ENCODE peak calls at places on chromosomes 3 and 15, in five cellular contexts. Z is spleen, K is GM12878, B is DND-41, D is left lung. X is an unnamed sample.

GRCh38 chr3:126127904-126128303 is 44.0 kb upstream of the SLC41A3 start:
- DNase-seq in Z (peak), K (no peak), B (no peak), D (peak), X (no peak)

GRCh38 chr3:126570103-126570541 is 11.4 kb upstream of the C3orf22 start:
- DNase-seq in Z (no peak), K (no peak), B (no peak), D (peak), X (no peak)

GRCh38 chr15:100686021-100686724 is 83.8 kb downstream of the ASB7 start:
- DNase-seq in Z (no peak), K (no peak), B (no peak), D (no peak), X (no peak)

GRCh38 chr3:137906985-137907649 is 102.8 kb upstream of the CLDN18 start:
- DNase-seq in Z (peak), K (no peak), B (no peak), D (no peak), X (no peak)

GRCh38 chr3:193732391-193732790 is 139.4 kb downstream of the OPA1 start:
- DNase-seq in Z (no peak), K (no peak), B (no peak), D (no peak), X (no peak)

GRCh38 chr15:99603828-99604227 is 38.0 kb downstream of the MEF2A start:
- DNase-seq in Z (no peak), K (no peak), B (no peak), D (no peak), X (no peak)

GRCh38 chr3:124504332-124505059 is 225.8 kb upstream of the UMPS start:
- DNase-seq in Z (no peak), K (no peak), B (no peak), D (no peak), X (no peak)

GRCh38 chr15:85412956-85413854 is 32.8 kb downstream of the AKAP13 start:
- DNase-seq in Z (peak), K (peak), B (peak), D (peak), X (peak)

GRCh38 chr3:119191800-119192199 is 18.4 kb downstream of the UPK1B start:
- DNase-seq in Z (no peak), K (no peak), B (no peak), D (no peak), X (no peak)

GRCh38 chr3:61464785-61465184 is 96.6 kb upstream of the PTPRG start:
- DNase-seq in Z (no peak), K (no peak), B (no peak), D (no peak), X (no peak)

GRCh38 chr3:171349392-171349791 is 110.8 kb downstream of the TNIK start:
- DNase-seq in Z (no peak), K (no peak), B (no peak), D (no peak), X (no peak)

GRCh38 chr3:126293370-126294082 is 63.7 kb downstream of the KLF15 start:
- DNase-seq in Z (no peak), K (no peak), B (no peak), D (no peak), X (no peak)

GRCh38 chr3:8622873-8623725 is 21.5 kb downstream of the SSUH2 start:
- DNase-seq in Z (no peak), K (no peak), B (peak), D (no peak), X (no peak)

GRCh38 chr15:57462391-57462790 is 86.1 kb downstream of the CGNL1 start:
- DNase-seq in Z (no peak), K (no peak), B (no peak), D (no peak), X (no peak)

GRCh38 chr3:116849261-116849688 is 139.7 kb downstream of the TUSC7 start:
- DNase-seq in Z (no peak), K (no peak), B (no peak), D (no peak), X (no peak)

GRCh38 chr15:80694624-80695098 is 449 bp upstream of the ABHD17C start:
- DNase-seq in Z (peak), K (no peak), B (peak), D (peak), X (no peak)

GRCh38 chr15:100168787-100169186 is 173.0 kb downstream of the ADAMTS17 start:
- DNase-seq in Z (no peak), K (no peak), B (no peak), D (no peak), X (no peak)

GRCh38 chr3:143266936-143267335 is 147.4 kb downstream of the CHST2 start:
- DNase-seq in Z (no peak), K (no peak), B (peak), D (no peak), X (no peak)

GRCh38 chr3:15427981-15428380 is 583 bp downstream of the EAF1 start:
- DNase-seq in Z (no peak), K (no peak), B (peak), D (no peak), X (no peak)

GRCh38 chr3:124250053-124250452 is 258.1 kb upstream of the ROPN1 start:
- DNase-seq in Z (no peak), K (no peak), B (no peak), D (no peak), X (no peak)

GRCh38 chr3:40476478-40477470 is at the start of gene ZNF619:
- DNase-seq in Z (peak), K (no peak), B (peak), D (peak), X (peak)

GRCh38 chr3:100463002-100463401 is 29.4 kb upstream of the TMEM45A start:
- DNase-seq in Z (no peak), K (peak), B (no peak), D (no peak), X (peak)

DNA sequence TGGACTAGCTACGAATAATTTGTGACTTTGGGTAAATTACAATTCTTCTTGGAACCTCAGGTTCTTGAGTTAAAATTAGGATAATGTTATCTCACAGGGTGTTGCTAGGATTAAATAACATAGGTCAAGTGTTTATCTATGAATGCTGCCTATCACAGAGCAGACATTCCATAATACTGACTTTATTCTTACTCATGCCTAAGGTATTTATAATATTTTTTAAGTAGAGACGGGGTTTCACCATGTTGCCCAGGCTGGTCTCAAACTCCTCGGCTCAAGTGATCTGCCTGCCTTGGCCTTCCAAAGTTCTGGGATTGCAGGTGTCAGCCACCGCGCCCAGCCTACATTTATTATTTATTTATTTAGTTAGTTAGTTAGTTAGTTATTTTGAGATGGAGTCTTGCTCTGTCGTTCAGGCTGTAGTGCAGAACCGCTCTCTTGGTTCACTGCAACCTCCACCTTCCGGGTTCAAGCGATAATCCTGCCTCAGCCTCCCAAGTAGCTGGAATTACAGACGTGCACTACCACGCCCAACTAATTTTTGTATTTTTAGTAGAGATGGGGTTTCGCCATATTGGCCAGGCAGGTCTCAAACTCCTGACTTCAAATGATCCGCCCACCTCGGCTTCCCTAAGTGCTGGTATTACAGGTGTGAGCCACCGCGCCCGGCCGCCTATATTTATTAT is 742 bp upstream of the ZNF106 start:
- DNase-seq in Z (no peak), K (no peak), B (no peak), D (no peak), X (no peak)
- TF ChIP-seq CTCF in Z (no peak), K (no peak), B (no peak), D (no peak), X (no peak)

GRCh38 chr3:146161725-146162047 is 702 bp upstream of the PLOD2 start:
- DNase-seq in Z (no peak), K (no peak), B (no peak), D (peak), X (no peak)

GRCh38 chr3:146164071-146164470 is 3.1 kb upstream of the PLOD2 start:
- DNase-seq in Z (no peak), K (no peak), B (no peak), D (no peak), X (no peak)

GRCh38 chr3:146160964-146161724 is at the start of gene PLOD2:
- DNase-seq in Z (peak), K (no peak), B (no peak), D (peak), X (no peak)

GRCh38 chr3:146163584-146163983 is 2.6 kb upstream of the PLOD2 start:
- DNase-seq in Z (no peak), K (no peak), B (no peak), D (no peak), X (no peak)

DNA sequence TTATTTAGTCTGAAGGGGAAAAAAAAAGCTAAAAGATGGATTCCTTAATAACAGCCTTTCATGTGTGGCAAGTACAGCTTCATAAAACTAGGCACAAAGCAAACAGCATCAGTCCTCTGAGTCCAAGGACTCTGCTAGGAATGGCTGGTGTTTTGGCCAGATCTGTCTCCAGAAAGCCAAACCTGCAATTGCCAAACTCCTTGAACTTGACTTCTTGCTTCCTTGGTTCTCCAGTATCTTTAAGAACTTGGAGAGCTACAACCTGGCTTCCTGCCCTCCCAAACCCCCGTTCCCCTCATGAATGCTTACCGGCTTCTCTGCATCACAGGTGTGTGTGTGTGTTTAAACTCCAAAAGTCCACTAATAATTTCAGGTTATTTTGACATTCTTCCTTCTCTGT is 1.6 kb upstream of the PLOD2 start:
- DNase-seq in Z (no peak), K (no peak), B (no peak), D (no peak), X (no peak)
- H3K4me3 ChIP-seq in Z (no peak), K (no peak), B (no peak), D (no peak), X (no peak)

DNA sequence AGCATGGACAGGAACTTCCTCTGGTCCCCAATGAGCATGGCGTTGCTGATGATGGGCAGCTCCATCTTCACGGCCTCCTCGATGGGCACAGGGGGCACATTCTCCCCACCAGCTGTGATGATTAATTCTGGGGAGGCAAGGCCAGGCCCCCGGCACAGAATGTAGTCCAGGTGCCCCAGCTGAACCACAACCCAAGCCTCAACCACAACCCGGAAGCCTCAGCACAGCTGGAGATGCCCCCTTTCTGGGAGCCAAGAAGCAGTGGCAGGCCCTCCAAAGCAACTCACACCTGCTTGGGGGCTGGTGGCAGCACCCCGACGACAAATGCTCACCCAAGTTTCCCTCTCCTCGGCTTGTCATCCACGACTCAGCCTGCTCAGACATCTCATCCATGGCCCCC is 25.2 kb downstream of the IDH3A start:
- DNase-seq in Z (peak), K (no peak), B (peak), D (no peak), X (no peak)
- TF ChIP-seq CTCF in Z (no peak), K (no peak), B (no peak), D (no peak), X (no peak)

GRCh38 chr3:174438501-174439156 is 420.5 kb upstream of the NAALADL2 start:
- DNase-seq in Z (no peak), K (no peak), B (no peak), D (no peak), X (no peak)
- H3K4me3 ChIP-seq in Z (no peak), K (no peak), B (no peak), D (no peak), X (no peak)

DNA sequence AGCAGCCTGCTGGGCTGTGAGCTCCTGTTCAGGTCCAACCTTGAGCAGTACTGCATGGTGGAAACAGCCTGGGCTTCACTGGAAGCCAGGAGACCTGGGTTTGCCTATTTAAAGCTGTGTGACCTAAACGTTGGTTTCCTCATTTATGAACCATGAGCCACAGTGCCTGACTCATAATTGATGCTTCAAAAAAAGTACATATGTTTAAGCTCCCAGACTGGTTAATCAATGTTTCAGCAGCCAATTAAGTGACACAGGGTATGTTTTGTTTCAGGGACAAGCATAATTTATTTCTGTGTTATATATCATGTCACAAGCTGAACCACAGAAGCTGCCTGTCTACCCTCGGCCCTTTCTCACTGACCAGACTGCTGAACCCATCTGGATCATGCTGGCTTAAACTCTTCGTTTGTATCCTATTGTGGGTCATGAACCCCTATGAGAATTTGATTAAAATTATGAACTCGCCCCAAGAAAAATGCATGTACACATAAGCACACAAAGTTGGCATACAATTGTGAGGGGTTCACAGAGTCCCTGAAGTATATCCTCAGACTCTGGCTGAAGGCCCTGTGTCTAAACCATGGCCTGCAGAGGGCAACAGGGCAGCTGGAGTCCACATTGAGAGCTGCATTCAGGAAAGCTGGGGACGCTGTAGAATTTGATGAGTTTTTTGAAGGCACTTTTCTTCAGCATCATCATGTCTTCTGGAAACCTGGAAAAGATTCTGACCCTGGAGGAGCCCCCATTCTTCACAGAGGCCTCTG is 23.7 kb downstream of the HDC start:
- DNase-seq in Z (no peak), K (no peak), B (no peak), D (no peak), X (no peak)
- TF ChIP-seq CTCF in Z (no peak), K (no peak), B (no peak), D (no peak), X (no peak)

DNA sequence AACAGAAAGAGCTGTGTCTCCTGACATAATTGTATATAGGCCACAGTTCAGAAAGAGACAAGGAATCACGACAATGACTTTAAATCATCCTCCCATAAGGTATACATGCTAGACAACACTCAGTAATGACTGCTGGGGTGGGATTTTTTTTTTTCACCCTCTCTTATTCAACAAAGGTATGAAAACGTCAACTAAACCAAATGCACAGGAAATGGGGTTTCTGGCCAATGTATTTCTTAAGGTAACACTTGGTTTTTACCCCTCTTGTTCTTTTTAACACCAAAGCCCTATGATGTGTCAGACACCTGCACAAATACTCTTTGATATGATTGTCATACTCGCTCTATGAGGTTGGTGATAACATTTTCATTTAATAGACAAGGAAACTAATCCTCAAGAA is 78.3 kb downstream of the MCF2L2 start:
- DNase-seq in Z (no peak), K (no peak), B (no peak), D (no peak), X (no peak)
- H3K4me3 ChIP-seq in Z (no peak), K (no peak), B (no peak), D (no peak), X (no peak)

DNA sequence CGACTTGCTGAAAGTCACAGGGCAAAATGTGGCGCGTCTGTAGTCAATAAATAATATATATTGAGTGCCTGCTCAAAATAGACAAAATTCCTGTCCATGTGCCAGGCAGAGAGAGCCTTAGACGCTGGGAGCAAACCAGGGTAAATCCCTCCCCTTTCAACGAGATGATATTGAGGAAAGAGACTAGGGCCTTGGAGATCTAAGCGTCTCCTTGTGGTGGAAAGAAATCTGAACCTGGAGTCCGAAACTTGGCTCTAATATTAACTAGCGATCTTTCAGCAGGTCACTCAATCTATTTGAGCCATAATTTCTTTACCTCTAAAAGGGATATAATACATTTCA is 348 bp upstream of the DPP8 start:
- DNase-seq in Z (no peak), K (no peak), B (no peak), D (no peak), X (no peak)
- TF ChIP-seq CTCF in Z (no peak), K (no peak), B (no peak), D (no peak), X (no peak)

DNA sequence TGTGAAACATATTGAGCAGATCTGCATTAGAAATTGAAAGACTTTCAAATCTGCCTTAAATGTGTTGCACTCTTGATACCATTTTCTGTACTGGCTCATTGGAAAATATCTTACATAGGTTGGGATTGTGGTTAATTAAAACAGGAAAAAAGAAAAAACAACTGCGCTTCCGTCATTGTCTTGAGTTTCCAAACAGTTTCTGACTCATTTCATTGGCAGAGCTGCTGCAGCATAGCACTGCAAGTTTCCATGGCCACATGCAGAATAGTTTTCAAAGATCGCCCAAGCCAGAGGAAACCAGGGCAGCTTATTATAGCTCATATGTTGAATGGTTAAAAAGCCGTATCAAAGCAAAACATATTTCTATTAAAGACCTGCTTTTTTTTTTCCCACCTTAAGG is 446.6 kb upstream of the BCHE start:
- DNase-seq in Z (no peak), K (no peak), B (no peak), D (no peak), X (no peak)
- H3K4me3 ChIP-seq in Z (no peak), K (no peak), B (no peak), D (no peak), X (no peak)

GRCh38 chr3:26964836-26965235 is 342.3 kb downstream of the LRRC3B start:
- DNase-seq in Z (no peak), K (no peak), B (no peak), D (no peak), X (no peak)

GRCh38 chr3:26964313-26964712 is 341.7 kb downstream of the LRRC3B start:
- DNase-seq in Z (no peak), K (no peak), B (no peak), D (no peak), X (no peak)

GRCh38 chr3:26962419-26963355 is 340.1 kb downstream of the LRRC3B start:
- DNase-seq in Z (no peak), K (peak), B (no peak), D (no peak), X (no peak)

GRCh38 chr3:26960382-26960781 is 337.8 kb downstream of the LRRC3B start:
- DNase-seq in Z (no peak), K (no peak), B (no peak), D (no peak), X (no peak)

DNA sequence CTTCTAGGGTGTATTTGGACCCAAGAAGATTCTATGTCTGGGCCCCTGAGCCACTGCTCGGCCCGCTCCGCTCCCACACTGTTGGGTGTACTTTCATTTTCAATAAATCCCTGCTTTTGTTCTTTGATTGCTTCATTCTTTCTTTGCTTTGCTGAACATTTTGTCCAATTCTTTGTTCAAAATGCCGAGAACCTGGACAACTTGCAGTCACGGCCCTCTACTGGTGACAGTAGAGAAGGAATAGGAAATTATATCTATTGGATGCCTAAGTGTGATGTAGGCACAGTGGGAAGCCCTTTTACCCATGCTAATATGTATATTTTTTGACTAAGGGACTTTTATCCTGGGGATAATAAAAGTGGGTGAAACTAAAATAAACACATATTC is 340.8 kb downstream of the LRRC3B start:
- DNase-seq in Z (no peak), K (no peak), B (no peak), D (no peak), X (no peak)
- TF ChIP-seq CTCF in Z (no peak), K (peak), B (peak), D (no peak), X (no peak)

DNA sequence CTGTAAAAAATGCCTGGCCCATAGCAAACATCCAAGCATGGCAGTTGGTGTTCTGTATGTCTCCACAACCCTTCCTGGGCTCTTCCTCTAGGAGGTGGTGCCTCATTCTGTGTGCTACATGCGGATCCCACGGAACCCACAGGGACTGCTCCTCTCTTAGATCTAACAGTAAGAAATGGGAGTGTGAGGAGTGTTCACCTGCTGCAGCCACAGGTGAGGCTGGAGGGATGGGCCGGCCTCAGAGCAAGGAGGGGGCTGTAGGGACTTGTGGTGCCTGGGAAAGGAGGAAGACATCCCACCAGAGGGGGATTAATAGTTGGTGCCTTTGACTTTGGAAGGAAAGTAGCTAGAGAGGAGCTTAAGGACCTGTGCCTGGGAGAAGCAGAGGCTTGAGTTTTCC is 22.2 kb downstream of the SEMA3G start:
- DNase-seq in Z (peak), K (no peak), B (no peak), D (no peak), X (no peak)
- H3K4me3 ChIP-seq in Z (no peak), K (no peak), B (no peak), D (no peak), X (no peak)

X was measured in GM12864.